ENCODE peak calls at places on chromosomes 7 and 10, in seven cellular contexts. E, P, V, B, I, G and F are unnamed samples.

GRCh38 chr10:63711361-63711760 is 190.2 kb downstream of the REEP3 start:
- DNase-seq in E (peak), P (no peak), V (peak), B (no peak), I (no peak), G (no peak), F (no peak)

GRCh38 chr7:1845536-1846311 is 175.6 kb downstream of the ELFN1 start:
- DNase-seq in E (no peak), P (peak), V (no peak), B (no peak), I (no peak), G (no peak), F (no peak)

GRCh38 chr7:106542550-106543220 is 118.3 kb downstream of the CCDC71L start:
- DNase-seq in E (peak), P (peak), V (peak), B (peak), I (peak), G (peak), F (peak)

GRCh38 chr7:151626422-151627115 is 106.9 kb upstream of the RHEB start:
- DNase-seq in E (peak), P (peak), V (peak), B (peak), I (peak), G (no peak), F (peak)

GRCh38 chr10:29105516-29106215 is 183.2 kb upstream of the LYZL1 start:
- DNase-seq in E (peak), P (no peak), V (peak), B (no peak), I (peak), G (no peak), F (no peak)

GRCh38 chr7:30173058-30173897 is 38.5 kb downstream of the MTURN start:
- DNase-seq in E (peak), P (peak), V (peak), B (no peak), I (peak), G (peak), F (peak)

GRCh38 chr10:43255644-43256431 is 11.0 kb downstream of the RASGEF1A start:
- DNase-seq in E (peak), P (no peak), V (peak), B (peak), I (peak), G (no peak), F (peak)

GRCh38 chr7:144388950-144389349 is 14.5 kb downstream of the NOBOX start:
- DNase-seq in E (no peak), P (no peak), V (no peak), B (no peak), I (no peak), G (no peak), F (no peak)

GRCh38 chr10:21364196-21365114 is 161.0 kb downstream of the SKIDA1 start:
- DNase-seq in E (peak), P (peak), V (peak), B (no peak), I (peak), G (no peak), F (no peak)

GRCh38 chr10:110859947-110860376 is 11.8 kb upstream of the PDCD4 start:
- DNase-seq in E (peak), P (no peak), V (no peak), B (peak), I (no peak), G (no peak), F (no peak)

GRCh38 chr10:122073508-122073907 is 84.5 kb downstream of the TACC2 start:
- DNase-seq in E (no peak), P (no peak), V (no peak), B (no peak), I (no peak), G (no peak), F (no peak)

GRCh38 chr7:134891262-134892001 is 94.9 kb upstream of the AGBL3 start:
- DNase-seq in E (peak), P (peak), V (peak), B (no peak), I (peak), G (peak), F (no peak)

GRCh38 chr7:42735081-42735480 is 176.8 kb downstream of the C7orf25 start:
- DNase-seq in E (peak), P (no peak), V (no peak), B (no peak), I (no peak), G (no peak), F (no peak)

GRCh38 chr7:3206101-3206500 is 95.0 kb upstream of the SDK1 start:
- DNase-seq in E (no peak), P (no peak), V (no peak), B (no peak), I (peak), G (no peak), F (no peak)

GRCh38 chr7:111508387-111508786 is 53.9 kb downstream of the IMMP2L start:
- DNase-seq in E (no peak), P (no peak), V (no peak), B (no peak), I (no peak), G (no peak), F (no peak)

GRCh38 chr10:71731791-71732190 is 12.2 kb upstream of the C10orf105 start:
- DNase-seq in E (no peak), P (no peak), V (no peak), B (no peak), I (no peak), G (no peak), F (no peak)

GRCh38 chr10:3702569-3702968 is 82.4 kb downstream of the KLF6 start:
- DNase-seq in E (no peak), P (no peak), V (no peak), B (no peak), I (no peak), G (no peak), F (no peak)

GRCh38 chr10:103265712-103266329 is 11.1 kb upstream of the INA start:
- DNase-seq in E (peak), P (peak), V (peak), B (peak), I (peak), G (peak), F (peak)

GRCh38 chr10:86355571-86356038 is 11.0 kb downstream of the GRID1 start:
- DNase-seq in E (no peak), P (peak), V (no peak), B (no peak), I (no peak), G (no peak), F (no peak)

GRCh38 chr10:49151025-49151445 is 17.2 kb upstream of the FAM170B start:
- DNase-seq in E (no peak), P (no peak), V (no peak), B (no peak), I (no peak), G (no peak), F (no peak)

GRCh38 chr7:42359946-42360345 is 122.9 kb upstream of the GLI3 start:
- DNase-seq in E (no peak), P (no peak), V (no peak), B (no peak), I (no peak), G (no peak), F (no peak)

GRCh38 chr10:18264466-18264865 is 124.2 kb downstream of the CACNB2 start:
- DNase-seq in E (no peak), P (no peak), V (no peak), B (no peak), I (no peak), G (no peak), F (no peak)

GRCh38 chr10:70462349-70462984 is 16.1 kb upstream of the PALD1 start:
- DNase-seq in E (peak), P (peak), V (peak), B (no peak), I (no peak), G (no peak), F (no peak)

GRCh38 chr10:49286686-49287085 is 12.3 kb upstream of the C10orf71 start:
- DNase-seq in E (no peak), P (no peak), V (no peak), B (no peak), I (no peak), G (no peak), F (no peak)

GRCh38 chr7:142799483-142799882 is 28.7 kb downstream of the PRSS2 start:
- DNase-seq in E (no peak), P (no peak), V (no peak), B (no peak), I (no peak), G (no peak), F (no peak)

GRCh38 chr7:142801601-142802295 is 31.0 kb downstream of the PRSS2 start:
- DNase-seq in E (no peak), P (no peak), V (no peak), B (no peak), I (no peak), G (no peak), F (no peak)

GRCh38 chr7:142798451-142799438 is 28.0 kb downstream of the PRSS2 start:
- DNase-seq in E (no peak), P (no peak), V (no peak), B (no peak), I (no peak), G (no peak), F (peak)

GRCh38 chr7:142800699-142801260 is 30.0 kb downstream of the PRSS2 start:
- DNase-seq in E (no peak), P (no peak), V (no peak), B (no peak), I (no peak), G (no peak), F (no peak)

GRCh38 chr7:142800103-142800502 is 29.3 kb downstream of the PRSS2 start:
- DNase-seq in E (no peak), P (no peak), V (no peak), B (no peak), I (no peak), G (no peak), F (peak)
- H3K4me3 ChIP-seq in E (no peak), P (no peak), V (no peak), B (no peak), I (no peak), G (no peak), F (no peak)

GRCh38 chr7:139482122-139482521 is 1.4 kb downstream of the KLRG2 start:
- DNase-seq in E (no peak), P (no peak), V (no peak), B (no peak), I (no peak), G (no peak), F (no peak)
- H3K4me3 ChIP-seq in E (no peak), P (no peak), V (no peak), B (no peak), I (no peak), G (no peak), F (no peak)

GRCh38 chr10:19956633-19957032 is 140.4 kb downstream of the PLXDC2 start:
- DNase-seq in E (no peak), P (no peak), V (no peak), B (no peak), I (no peak), G (no peak), F (no peak)
- H3K4me3 ChIP-seq in E (no peak), P (no peak), V (no peak), B (no peak), I (no peak), G (no peak), F (no peak)

DNA sequence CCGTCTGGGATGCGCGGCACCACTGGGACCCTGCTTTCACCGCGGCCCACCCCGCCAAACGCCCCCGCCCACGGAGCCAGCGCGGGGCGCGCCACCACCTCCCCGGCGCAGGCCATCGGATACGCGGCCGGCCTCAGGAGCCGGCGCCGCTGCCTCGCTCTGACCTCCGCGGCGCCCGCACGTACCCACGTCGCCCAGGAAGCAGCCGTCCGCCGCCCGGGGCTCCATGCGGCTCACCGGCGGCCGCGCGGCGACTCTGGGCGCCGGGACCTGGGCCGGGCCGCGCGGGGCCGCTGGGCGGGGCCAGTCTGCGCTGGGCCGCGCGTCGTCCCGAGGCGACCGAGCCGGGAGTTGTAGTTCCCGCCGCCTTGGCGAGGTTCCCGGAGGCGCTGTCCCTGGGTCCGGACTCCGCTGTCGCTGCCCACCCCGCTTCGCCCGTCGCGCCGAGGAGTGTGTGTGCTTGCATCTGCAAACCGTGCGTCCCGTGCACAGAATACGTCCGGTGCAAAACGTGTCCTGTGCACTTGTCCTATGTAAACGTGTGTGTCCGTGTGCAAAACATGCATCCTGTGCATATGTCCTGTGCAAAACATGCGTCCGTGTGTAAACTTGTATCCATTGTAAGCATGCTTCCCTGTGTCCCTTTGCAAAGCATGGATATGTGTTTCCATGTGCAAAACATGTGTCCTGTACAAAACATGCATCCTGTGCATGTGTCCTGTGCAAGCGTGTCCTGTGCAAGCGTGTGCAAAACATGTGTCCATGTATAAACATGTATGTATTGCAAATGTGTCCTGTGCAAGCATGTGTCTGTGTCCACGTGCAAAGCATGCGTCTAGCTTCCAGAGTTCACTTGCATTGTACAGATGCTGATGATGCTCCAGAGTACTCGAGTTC is at the start of gene ASB13:
- DNase-seq in E (peak), P (peak), V (peak), B (peak), I (peak), G (peak), F (no peak)
- H3K4me3 ChIP-seq in E (peak), P (peak), V (peak), B (peak), I (peak), G (peak), F (peak)